ENCODE peak calls at places on chromosome 16, in eight cellular contexts. One of them, this sample, is unnamed.

GRCh38 chr16:68774982-68775381 is 37.9 kb downstream of the CDH1 start:
- DNase-seq in uterus: no peak
- DNase-seq in tibial nerve: no peak
- DNase-seq in PC-3: no peak
- DNase-seq in cardiac muscle cell: no peak
- DNase-seq in WERI-Rb-1: no peak
- DNase-seq in heart left ventricle: no peak
- DNase-seq in ovary: no peak
- DNase-seq in this sample: no peak

GRCh38 chr16:56869513-56870270 is 4.7 kb downstream of the SLC12A3 start:
- DNase-seq in uterus: no peak
- DNase-seq in tibial nerve: no peak
- DNase-seq in PC-3: peak; percentile 37
- DNase-seq in cardiac muscle cell: no peak
- DNase-seq in WERI-Rb-1: peak; percentile 27
- DNase-seq in heart left ventricle: no peak
- DNase-seq in ovary: no peak
- DNase-seq in this sample: no peak

GRCh38 chr16:46731691-46732555 is 16.2 kb downstream of the MYLK3 start:
- DNase-seq in uterus: no peak
- DNase-seq in tibial nerve: no peak
- DNase-seq in PC-3: no peak
- DNase-seq in cardiac muscle cell: no peak
- DNase-seq in WERI-Rb-1: no peak
- DNase-seq in heart left ventricle: peak; percentile 76
- DNase-seq in ovary: no peak
- DNase-seq in this sample: no peak

GRCh38 chr16:10923650-10924214 is 18.5 kb downstream of the DEXI start:
- DNase-seq in uterus: no peak
- DNase-seq in tibial nerve: no peak
- DNase-seq in PC-3: no peak
- DNase-seq in cardiac muscle cell: no peak
- DNase-seq in WERI-Rb-1: no peak
- DNase-seq in heart left ventricle: peak; percentile 88
- DNase-seq in ovary: peak; percentile 67
- DNase-seq in this sample: peak; percentile 87

GRCh38 chr16:716250-716607 is 1.3 kb downstream of the METRN start:
- DNase-seq in uterus: no peak
- DNase-seq in tibial nerve: peak; percentile 38
- DNase-seq in PC-3: no peak
- DNase-seq in cardiac muscle cell: peak; percentile 82
- DNase-seq in WERI-Rb-1: no peak
- DNase-seq in heart left ventricle: no peak
- DNase-seq in ovary: no peak
- DNase-seq in this sample: no peak

GRCh38 chr16:3074860-3075545 is 9.6 kb downstream of the IL32 start:
- DNase-seq in uterus: no peak
- DNase-seq in tibial nerve: no peak
- DNase-seq in PC-3: no peak
- DNase-seq in cardiac muscle cell: no peak
- DNase-seq in WERI-Rb-1: no peak
- DNase-seq in heart left ventricle: peak; percentile 45
- DNase-seq in ovary: no peak
- DNase-seq in this sample: no peak

GRCh38 chr16:21158208-21159110 is at the start of gene LDAF1:
- DNase-seq in uterus: peak; percentile 80
- DNase-seq in tibial nerve: peak; percentile 66
- DNase-seq in PC-3: peak; percentile 76
- DNase-seq in cardiac muscle cell: peak; percentile 90
- DNase-seq in WERI-Rb-1: peak; percentile 84
- DNase-seq in heart left ventricle: peak; percentile 88
- DNase-seq in ovary: peak; percentile 90
- DNase-seq in this sample: peak; percentile 75

GRCh38 chr16:67917852-67918236 is 13.8 kb downstream of the CTRL start:
- DNase-seq in uterus: no peak
- DNase-seq in tibial nerve: no peak
- DNase-seq in PC-3: peak; percentile 87
- DNase-seq in cardiac muscle cell: no peak
- DNase-seq in WERI-Rb-1: no peak
- DNase-seq in heart left ventricle: no peak
- DNase-seq in ovary: no peak
- DNase-seq in this sample: peak; percentile 67

GRCh38 chr16:73853968-73854367 is 442.6 kb upstream of the PSMD7 start:
- DNase-seq in uterus: no peak
- DNase-seq in tibial nerve: no peak
- DNase-seq in PC-3: no peak
- DNase-seq in cardiac muscle cell: no peak
- DNase-seq in WERI-Rb-1: no peak
- DNase-seq in heart left ventricle: no peak
- DNase-seq in ovary: no peak
- DNase-seq in this sample: no peak

GRCh38 chr16:88804552-88805339 is 1.2 kb downstream of the CDT1 start:
- DNase-seq in uterus: no peak
- DNase-seq in tibial nerve: no peak
- DNase-seq in PC-3: peak; percentile 39
- DNase-seq in cardiac muscle cell: no peak
- DNase-seq in WERI-Rb-1: peak; percentile 50
- DNase-seq in heart left ventricle: no peak
- DNase-seq in ovary: peak; percentile 50
- DNase-seq in this sample: no peak

GRCh38 chr16:16096161-16096857 is 127.0 kb downstream of the ABCC6 start:
- DNase-seq in uterus: peak; percentile 86
- DNase-seq in tibial nerve: no peak
- DNase-seq in PC-3: no peak
- DNase-seq in cardiac muscle cell: no peak
- DNase-seq in WERI-Rb-1: no peak
- DNase-seq in heart left ventricle: no peak
- DNase-seq in ovary: peak; percentile 83
- DNase-seq in this sample: no peak

GRCh38 chr16:67884-68789 is 4.3 kb downstream of the RHBDF1 start:
- DNase-seq in uterus: no peak
- DNase-seq in tibial nerve: peak; percentile 57
- DNase-seq in PC-3: no peak
- DNase-seq in cardiac muscle cell: no peak
- DNase-seq in WERI-Rb-1: no peak
- DNase-seq in heart left ventricle: no peak
- DNase-seq in ovary: no peak
- DNase-seq in this sample: no peak

GRCh38 chr16:70717817-70718216 is 32.0 kb upstream of the MTSS2 start:
- DNase-seq in uterus: no peak
- DNase-seq in tibial nerve: no peak
- DNase-seq in PC-3: no peak
- DNase-seq in cardiac muscle cell: no peak
- DNase-seq in WERI-Rb-1: no peak
- DNase-seq in heart left ventricle: no peak
- DNase-seq in ovary: no peak
- DNase-seq in this sample: no peak
- H3K27ac ChIP-seq in uterus: no peak overlapping the region
- H3K27ac ChIP-seq in tibial nerve: no peak overlapping the region
- H3K27ac ChIP-seq in PC-3: no peak overlapping the region
- H3K27ac ChIP-seq in cardiac muscle cell: no peak overlapping the region
- H3K27ac ChIP-seq in WERI-Rb-1: no peak overlapping the region
- H3K27ac ChIP-seq in heart left ventricle: no peak overlapping the region
- H3K27ac ChIP-seq in ovary: no peak overlapping the region
- H3K27ac ChIP-seq in this sample: no peak overlapping the region

GRCh38 chr16:47976609-47977180 is 179.1 kb downstream of the ABCC12 start:
- DNase-seq in uterus: no peak
- DNase-seq in tibial nerve: no peak
- DNase-seq in PC-3: no peak
- DNase-seq in cardiac muscle cell: no peak
- DNase-seq in WERI-Rb-1: no peak
- DNase-seq in heart left ventricle: no peak
- DNase-seq in ovary: no peak
- DNase-seq in this sample: no peak

GRCh38 chr16:47973552-47973951 is 182.2 kb downstream of the ABCC12 start:
- DNase-seq in uterus: no peak
- DNase-seq in tibial nerve: no peak
- DNase-seq in PC-3: no peak
- DNase-seq in cardiac muscle cell: no peak
- DNase-seq in WERI-Rb-1: no peak
- DNase-seq in heart left ventricle: no peak
- DNase-seq in ovary: no peak
- DNase-seq in this sample: no peak

GRCh38 chr16:47971225-47971624 is 184.6 kb downstream of the ABCC12 start:
- DNase-seq in uterus: no peak
- DNase-seq in tibial nerve: no peak
- DNase-seq in PC-3: no peak
- DNase-seq in cardiac muscle cell: no peak
- DNase-seq in WERI-Rb-1: no peak
- DNase-seq in heart left ventricle: no peak
- DNase-seq in ovary: no peak
- DNase-seq in this sample: no peak

GRCh38 chr16:47970291-47970931 is 185.4 kb downstream of the ABCC12 start:
- DNase-seq in uterus: no peak
- DNase-seq in tibial nerve: no peak
- DNase-seq in PC-3: peak; percentile 65
- DNase-seq in cardiac muscle cell: peak; percentile 86
- DNase-seq in WERI-Rb-1: no peak
- DNase-seq in heart left ventricle: no peak
- DNase-seq in ovary: no peak
- DNase-seq in this sample: no peak

GRCh38 chr16:47972246-47972985 is 183.4 kb downstream of the ABCC12 start:
- DNase-seq in uterus: no peak
- DNase-seq in tibial nerve: no peak
- DNase-seq in PC-3: no peak
- DNase-seq in cardiac muscle cell: no peak
- DNase-seq in WERI-Rb-1: no peak
- DNase-seq in heart left ventricle: no peak
- DNase-seq in ovary: no peak
- DNase-seq in this sample: no peak
- H3K27me3 ChIP-seq in uterus: no peaks in the 10 kb centered on the region
- H3K27me3 ChIP-seq in tibial nerve: no peaks in the 10 kb centered on the region
- H3K27me3 ChIP-seq in PC-3: no peaks in the 10 kb centered on the region
- H3K27me3 ChIP-seq in cardiac muscle cell: no peaks in the 10 kb centered on the region
- H3K27me3 ChIP-seq in WERI-Rb-1: no peaks in the 10 kb centered on the region
- H3K27me3 ChIP-seq in heart left ventricle: no peaks in the 10 kb centered on the region
- H3K27me3 ChIP-seq in ovary: no peaks in the 10 kb centered on the region
- H3K27me3 ChIP-seq in this sample: no peaks in the 10 kb centered on the region

DNA sequence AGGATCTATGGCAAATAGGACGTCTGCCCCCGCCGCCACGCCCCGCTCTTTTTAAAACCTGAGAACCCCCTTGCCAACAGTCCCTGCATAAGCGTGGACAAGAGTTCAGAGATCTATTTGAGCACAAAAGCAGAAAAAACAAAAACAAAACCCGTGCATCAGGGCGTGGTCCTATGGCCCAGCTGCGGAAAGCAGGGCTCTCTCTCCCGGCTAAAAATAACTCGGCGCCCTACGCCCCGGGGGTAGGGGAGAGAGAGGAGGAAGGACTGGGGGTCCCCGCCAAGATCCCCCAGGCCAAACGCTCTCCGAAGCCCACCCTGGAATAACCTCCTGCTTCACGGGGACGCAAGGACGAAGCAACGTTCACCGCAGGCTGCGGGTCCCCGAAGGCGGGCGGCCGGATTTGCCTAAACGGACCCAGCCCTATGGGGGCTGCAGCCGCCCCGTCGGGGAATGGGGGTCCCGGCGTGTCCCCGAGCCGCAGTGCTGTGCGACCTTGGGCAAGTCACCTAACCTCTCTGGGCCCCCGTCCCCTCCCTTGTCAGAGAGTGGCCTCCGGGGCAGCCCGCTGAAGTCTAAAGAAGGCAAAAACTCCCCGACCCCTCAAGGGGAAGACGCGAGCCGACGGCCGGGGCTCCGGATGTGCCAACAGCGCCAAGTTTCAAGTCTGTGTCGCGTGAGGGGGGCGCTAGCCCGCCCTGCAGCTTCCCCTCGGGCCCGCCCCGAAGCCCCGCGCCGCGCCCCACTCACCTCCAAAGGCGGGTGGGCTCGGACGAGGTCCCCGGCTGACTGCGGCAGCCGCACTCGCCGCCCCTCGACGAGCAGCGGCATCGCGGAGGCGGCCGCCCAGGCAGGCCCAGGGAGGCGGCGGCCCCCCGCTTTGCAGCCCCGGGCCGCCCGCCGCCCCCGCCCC is 477 bp downstream of the NTAN1 start:
- DNase-seq in uterus: peak; percentile 61
- DNase-seq in tibial nerve: no peak
- DNase-seq in PC-3: peak; percentile 9
- DNase-seq in cardiac muscle cell: no peak
- DNase-seq in WERI-Rb-1: peak; percentile 53
- DNase-seq in heart left ventricle: peak; percentile 60
- DNase-seq in ovary: no peak
- DNase-seq in this sample: peak; percentile 43
- TF ChIP-seq CTCF in uterus: no peak
- TF ChIP-seq CTCF in tibial nerve: no peak
- TF ChIP-seq CTCF in PC-3: no peak
- TF ChIP-seq CTCF in cardiac muscle cell: no peak
- TF ChIP-seq CTCF in WERI-Rb-1: peak; percentile 38
- TF ChIP-seq CTCF in heart left ventricle: no peak
- TF ChIP-seq CTCF in ovary: no peak
- TF ChIP-seq CTCF in this sample: no peak

GRCh38 chr16:24537474-24538337 is 1.7 kb upstream of the RBBP6 start:
- DNase-seq in uterus: no peak
- DNase-seq in tibial nerve: no peak
- DNase-seq in PC-3: no peak
- DNase-seq in cardiac muscle cell: no peak
- DNase-seq in WERI-Rb-1: no peak
- DNase-seq in heart left ventricle: no peak
- DNase-seq in ovary: no peak
- DNase-seq in this sample: no peak

GRCh38 chr16:24539295-24539849 is at the start of gene RBBP6:
- DNase-seq in uterus: peak; percentile 93
- DNase-seq in tibial nerve: peak; percentile 95
- DNase-seq in PC-3: peak; percentile 94
- DNase-seq in cardiac muscle cell: peak; percentile 98
- DNase-seq in WERI-Rb-1: peak; percentile 93
- DNase-seq in heart left ventricle: peak; percentile 96
- DNase-seq in ovary: peak; percentile 97
- DNase-seq in this sample: peak; percentile 94

GRCh38 chr16:24539850-24540484 is 601 bp downstream of the RBBP6 start:
- DNase-seq in uterus: peak; percentile 57
- DNase-seq in tibial nerve: peak; percentile 20
- DNase-seq in PC-3: no peak
- DNase-seq in cardiac muscle cell: peak; percentile 55
- DNase-seq in WERI-Rb-1: peak; percentile 33
- DNase-seq in heart left ventricle: peak; percentile 67
- DNase-seq in ovary: peak; percentile 78
- DNase-seq in this sample: no peak

GRCh38 chr16:24540575-24541240 is 1.3 kb downstream of the RBBP6 start:
- DNase-seq in uterus: no peak
- DNase-seq in tibial nerve: no peak
- DNase-seq in PC-3: peak; percentile 21
- DNase-seq in cardiac muscle cell: peak; percentile 51
- DNase-seq in WERI-Rb-1: no peak
- DNase-seq in heart left ventricle: no peak
- DNase-seq in ovary: no peak
- DNase-seq in this sample: no peak

DNA sequence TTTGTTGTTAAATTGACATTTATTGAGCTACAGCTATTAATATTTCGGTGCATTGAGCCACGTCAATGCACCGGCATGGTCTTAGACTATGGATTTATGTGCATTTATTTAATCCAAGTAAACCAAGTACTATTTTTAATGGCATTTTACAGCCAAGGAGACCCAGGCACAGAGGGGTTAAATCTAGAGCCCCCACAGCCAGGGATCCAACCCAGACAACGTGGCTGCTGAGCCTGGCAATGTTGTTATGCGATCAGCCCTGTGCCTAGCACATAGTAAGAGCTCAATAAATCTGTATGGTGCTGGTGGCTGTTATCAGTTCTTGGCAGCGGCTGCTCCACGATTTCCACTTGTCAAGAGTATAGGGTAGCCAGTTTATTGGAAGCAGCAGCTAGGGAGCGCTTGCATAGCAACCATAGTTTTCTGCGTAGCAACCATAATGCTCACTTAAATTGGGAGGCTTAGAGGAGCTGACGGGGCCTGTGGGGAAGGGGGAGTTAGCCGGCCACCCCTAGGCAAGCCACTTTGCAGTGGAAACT is 541 bp upstream of the RBBP6 start:
- DNase-seq in uterus: no peak
- DNase-seq in tibial nerve: no peak
- DNase-seq in PC-3: peak; percentile 63
- DNase-seq in cardiac muscle cell: no peak
- DNase-seq in WERI-Rb-1: no peak
- DNase-seq in heart left ventricle: no peak
- DNase-seq in ovary: no peak
- DNase-seq in this sample: no peak
- H3K27ac ChIP-seq in uterus: peak overlapping the region; percentile 99
- H3K27ac ChIP-seq in tibial nerve: peak overlapping the region; percentile 100
- H3K27ac ChIP-seq in PC-3: peak overlapping the region; percentile 79
- H3K27ac ChIP-seq in cardiac muscle cell: peak overlapping the region; percentile 56
- H3K27ac ChIP-seq in WERI-Rb-1: peak overlapping the region; percentile 97
- H3K27ac ChIP-seq in heart left ventricle: peak overlapping the region; percentile 100
- H3K27ac ChIP-seq in ovary: no peak overlapping the region
- H3K27ac ChIP-seq in this sample: peak overlapping the region; percentile 99